ENCODE peak calls at places on chromosome 12, in seven cellular contexts. E is stomach, B is spleen, V is HL-60, C is GM23338, J is prostate gland, D is K562. S is an unnamed sample.

GRCh38 chr12:57173089-57173488 is 25.7 kb upstream of the LRP1-AS start:
- DNase-seq in E (no peak), V (peak), D (peak), J (no peak), B (no peak), C (peak), S (no peak)

GRCh38 chr12:57657744-57658143 is 24.7 kb upstream of the B4GALNT1 start:
- DNase-seq in D (no peak), V (no peak), E (peak), B (no peak), J (peak), C (no peak), S (no peak)

GRCh38 chr12:130540376-130540775 is 175.7 kb downstream of the RIMBP2 start:
- DNase-seq in E (no peak), V (no peak), D (no peak), C (no peak), J (no peak), B (no peak), S (no peak)

GRCh38 chr12:42372154-42372791 is 46.3 kb downstream of the PPHLN1 start:
- DNase-seq in D (peak), J (no peak), B (no peak), E (no peak), V (peak), C (peak), S (no peak)

GRCh38 chr12:45878630-45879255 is 111.6 kb downstream of the SCAF11 start:
- DNase-seq in J (no peak), C (no peak), B (no peak), V (no peak), D (no peak), E (no peak), S (no peak)

GRCh38 chr12:127728729-127729128 is 538.2 kb upstream of the TMEM132C start:
- DNase-seq in J (no peak), V (no peak), C (no peak), B (no peak), D (no peak), E (no peak), S (no peak)

GRCh38 chr12:110270125-110270962 is 10.7 kb upstream of the ATP2A2 start:
- DNase-seq in C (no peak), B (no peak), J (peak), D (peak), V (no peak), E (peak), S (no peak)

GRCh38 chr12:124680863-124681778 is 113.7 kb upstream of the NCOR2 start:
- DNase-seq in B (no peak), D (peak), V (peak), E (no peak), J (no peak), C (peak), S (peak)

GRCh38 chr12:69388371-69388770 is 28.8 kb downstream of the YEATS4 start:
- DNase-seq in D (no peak), V (no peak), C (no peak), E (no peak), J (no peak), B (no peak), S (no peak)

GRCh38 chr12:31732926-31733548 is 4.2 kb upstream of the AMN1 start:
- DNase-seq in C (peak), V (no peak), D (peak), E (no peak), J (peak), B (no peak), S (no peak)

GRCh38 chr12:52580496-52580895 is 6.9 kb upstream of the KRT74 start:
- DNase-seq in C (no peak), V (no peak), E (no peak), D (no peak), J (no peak), B (peak), S (no peak)

GRCh38 chr12:1919284-1919683 is 832 bp upstream of the CACNA2D4 start:
- DNase-seq in B (peak), V (no peak), J (no peak), D (no peak), C (no peak), E (no peak), S (peak)

DNA sequence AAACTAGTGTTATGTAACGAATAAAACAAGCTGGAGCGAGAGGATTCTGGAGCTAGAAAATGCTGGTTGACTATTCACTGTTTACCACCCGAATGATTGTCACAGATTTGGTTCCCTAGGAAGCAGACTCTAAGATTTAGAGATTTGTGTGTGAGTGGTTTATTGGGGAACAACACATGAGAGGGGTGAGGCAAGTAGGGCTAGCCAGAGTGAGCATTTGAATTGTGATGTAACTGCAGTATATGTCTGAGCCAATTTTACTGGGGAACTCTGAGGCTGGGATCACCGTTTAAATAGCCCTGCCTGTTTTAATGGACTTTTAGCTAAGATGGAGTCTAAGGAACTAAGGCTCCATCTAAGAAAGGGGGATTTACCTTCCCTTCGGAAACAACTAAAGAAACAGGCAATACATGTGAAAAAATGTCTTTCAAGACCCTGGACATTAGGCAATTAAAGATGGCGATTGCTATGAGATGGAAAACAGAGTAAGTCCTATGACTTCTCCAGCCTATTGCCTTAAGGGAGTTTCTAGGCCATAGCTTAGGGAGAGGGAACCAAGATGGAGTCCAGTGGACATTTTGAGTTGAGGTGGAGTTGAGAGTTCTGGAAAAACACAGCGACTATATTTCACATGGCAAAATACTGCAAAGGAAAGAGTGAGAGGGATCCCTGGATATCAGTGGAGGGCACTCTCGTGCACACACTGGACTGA is 6.3 kb downstream of the MGP start:
- DNase-seq in E (no peak), V (no peak), D (no peak), C (no peak), J (no peak), B (no peak), S (no peak)
- TF ChIP-seq POLR2AphosphoS5 in E (no peak), V (no peak), D (no peak), C (no peak), J (no peak), B (no peak), S (no peak)

DNA sequence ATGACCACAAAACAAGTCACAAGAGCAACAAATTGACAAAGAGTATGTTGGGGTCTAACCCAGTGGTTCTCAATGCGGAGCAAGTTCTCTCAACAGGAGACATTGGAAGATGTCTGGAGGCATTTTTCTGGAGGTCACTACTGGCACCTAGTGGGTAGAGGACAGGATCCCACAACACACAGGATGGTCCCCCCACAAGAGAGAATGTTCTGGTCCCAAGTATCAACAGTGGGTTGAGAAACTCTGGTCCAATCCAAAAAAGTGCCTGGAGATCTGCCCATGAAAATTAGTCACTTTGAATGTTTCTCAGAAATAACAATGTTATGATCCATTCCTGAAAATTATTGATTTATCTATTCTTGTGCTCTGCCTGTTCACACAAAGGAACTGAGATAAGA is 3.3 kb downstream of the SSH1 start:
- DNase-seq in B (peak), D (no peak), E (no peak), V (peak), J (no peak), C (no peak), S (no peak)
- H3K4me3 ChIP-seq in B (no peak), D (no peak), E (no peak), V (no peak), J (no peak), C (no peak), S (peak)

GRCh38 chr12:131872154-131873046 is 22.0 kb upstream of the ULK1 start:
- DNase-seq in B (peak), D (no peak), C (no peak), J (no peak), E (no peak), V (peak), S (no peak)
- TF ChIP-seq POLR2AphosphoS5 in B (no peak), D (no peak), C (no peak), J (no peak), E (no peak), V (peak), S (no peak)

GRCh38 chr12:47075192-47076084 is 4.0 kb upstream of the PCED1B start:
- DNase-seq in D (no peak), V (no peak), E (no peak), C (no peak), B (no peak), J (no peak), S (no peak)

GRCh38 chr12:47078086-47078395 is 1.4 kb upstream of the PCED1B start:
- DNase-seq in D (no peak), J (no peak), B (no peak), V (no peak), E (no peak), C (no peak), S (no peak)

GRCh38 chr12:47078733-47079364 is 572 bp upstream of the PCED1B start:
- DNase-seq in B (peak), J (peak), E (no peak), C (no peak), D (no peak), V (no peak), S (no peak)

GRCh38 chr12:47079365-47079893 is at the start of gene PCED1B:
- DNase-seq in E (peak), C (peak), V (peak), J (peak), D (peak), B (peak), S (no peak)

GRCh38 chr12:47077206-47078085 is 2.0 kb upstream of the PCED1B start:
- DNase-seq in C (no peak), E (no peak), B (no peak), V (no peak), J (no peak), D (no peak), S (no peak)
- H3K4me3 ChIP-seq in C (no peak), E (no peak), B (peak), V (no peak), J (no peak), D (no peak), S (no peak)